ENCODE peak calls at places on chromosomes 1 and 21, in nine cellular contexts. E is Daoy; Y is effector memory CD8-positive, alpha-beta T cell; U is fibroblast of mammary gland; O is lower leg skin; H is stimulated activated CD8-positive, alpha-beta memory T cell treated with anti-CD3 and anti-CD28 coated beads, Interleukin-15, amount 100 ng/mL, for 1 hour; S is memory B cell; C is lung microvascular endothelial cell; T is astrocyte of the spinal cord. V is an unnamed sample.

GRCh38 chr21:29557200-29557599 is 258.5 kb downstream of the BACH1 start:
- DNase-seq in H (no peak), U (no peak), C (no peak), S (no peak), E (no peak), T (no peak), O (no peak), Y (no peak), V (no peak)

GRCh38 chr1:221880182-221880581 is 138.3 kb upstream of the DUSP10 start:
- DNase-seq in U (no peak), Y (no peak), E (no peak), O (no peak), T (no peak), H (no peak), S (no peak), C (no peak), V (peak)

GRCh38 chr1:56578664-56578962 is 750 bp downstream of the PLPP3 start:
- DNase-seq in U (no peak), Y (no peak), O (peak), T (no peak), H (no peak), S (peak), E (peak), C (peak), V (no peak)

GRCh38 chr1:30294508-30294907 is 428.9 kb downstream of the MATN1 start:
- DNase-seq in T (no peak), E (no peak), U (no peak), Y (no peak), H (no peak), S (no peak), O (peak), C (no peak), V (no peak)

GRCh38 chr1:155192346-155193274 is 15.1 kb downstream of the THBS3 start:
- DNase-seq in S (no peak), Y (no peak), H (no peak), T (no peak), E (no peak), U (no peak), O (no peak), C (no peak), V (no peak)

GRCh38 chr1:206723500-206724472 is 39.1 kb downstream of the MAPKAPK2 start:
- DNase-seq in Y (no peak), T (peak), U (peak), S (no peak), O (no peak), E (peak), C (no peak), H (no peak), V (peak)

GRCh38 chr1:235892080-235892670 is 25.5 kb upstream of the LYST start:
- DNase-seq in T (no peak), U (no peak), E (no peak), H (no peak), C (no peak), Y (no peak), S (no peak), O (no peak), V (no peak)

GRCh38 chr21:39377444-39378050 is 28.7 kb upstream of the HMGN1 start:
- DNase-seq in Y (no peak), O (no peak), H (no peak), E (peak), S (no peak), U (no peak), T (no peak), C (no peak), V (no peak)

GRCh38 chr1:212218911-212219310 is 66.3 kb upstream of the PPP2R5A start:
- DNase-seq in H (no peak), T (peak), U (peak), C (no peak), S (no peak), Y (no peak), E (peak), O (no peak), V (peak)